ENCODE peak calls at places on chromosome 3, in seven cellular contexts. B is thoracic aorta, M is neuronal stem cell, W is fibroblast of the aortic adventitia, G is suprapubic skin, T is myocyte, H is cardiac fibroblast. K is an unnamed sample.

GRCh38 chr3:159280326-159280725 is 478.5 kb downstream of the MFSD1 start:
- DNase-seq in T (peak), W (no peak), G (no peak), M (no peak), B (no peak), H (no peak), K (no peak)

GRCh38 chr3:39707314-39707909 is 102.0 kb upstream of the MYRIP start:
- DNase-seq in W (peak), T (peak), G (no peak), M (peak), B (no peak), H (peak), K (peak)

GRCh38 chr3:100335137-100335833 is 728 bp downstream of the NIT2 start:
- DNase-seq in W (no peak), B (no peak), T (peak), G (no peak), H (peak), M (no peak), K (peak)

GRCh38 chr3:44648564-44649229 is at the start of gene ZNF35:
- DNase-seq in M (peak), W (peak), B (no peak), G (peak), T (peak), H (peak), K (peak)

GRCh38 chr3:52405601-52406115 is 39.2 kb downstream of the SEMA3G start:
- DNase-seq in H (no peak), T (no peak), M (no peak), W (no peak), G (no peak), B (no peak), K (no peak)

GRCh38 chr3:61809879-61810278 is 248.5 kb downstream of the PTPRG start:
- DNase-seq in M (no peak), B (no peak), W (peak), H (no peak), G (no peak), T (no peak), K (no peak)

GRCh38 chr3:52216585-52217408 is 8.6 kb downstream of the TLR9 start:
- DNase-seq in T (peak), G (no peak), W (peak), B (no peak), M (no peak), H (peak), K (peak)

GRCh38 chr3:126102530-126102951 is 18.6 kb upstream of the SLC41A3 start:
- DNase-seq in B (peak), W (peak), H (peak), G (no peak), T (peak), M (no peak), K (peak)

GRCh38 chr3:148075829-148076716 is 621.6 kb upstream of the AGTR1 start:
- DNase-seq in B (no peak), H (peak), W (peak), T (peak), M (peak), G (no peak), K (peak)

GRCh38 chr3:86152620-86153019 is 838.3 kb downstream of the VGLL3 start:
- DNase-seq in H (no peak), T (no peak), B (no peak), G (no peak), W (no peak), M (no peak), K (no peak)

GRCh38 chr3:14549256-14549931 is 9.3 kb upstream of the GRIP2 start:
- DNase-seq in B (no peak), H (peak), M (no peak), T (no peak), G (no peak), W (peak), K (no peak)

GRCh38 chr3:99384596-99384995 is 253.8 kb upstream of the COL8A1 start:
- DNase-seq in W (no peak), M (no peak), T (no peak), G (no peak), H (peak), B (no peak), K (no peak)

GRCh38 chr3:50189274-50189673 is 2.1 kb upstream of the GNAT1 start:
- DNase-seq in W (peak), H (peak), M (peak), B (peak), G (no peak), T (peak), K (peak)

GRCh38 chr3:156906275-156906674 is 80.1 kb downstream of the LEKR1 start:
- DNase-seq in W (no peak), T (no peak), G (no peak), M (no peak), B (no peak), H (peak), K (no peak)

GRCh38 chr3:13105181-13105580 is 32.0 kb upstream of the IQSEC1 start:
- DNase-seq in T (no peak), B (no peak), H (no peak), G (no peak), M (no peak), W (no peak), K (no peak)

K was measured in astrocyte of the hippocampus.